ENCODE peak calls at places on chromosomes 16 and 17, in six cellular contexts. W is K562, E is HCT116, N is SK-N-SH, R is GM12878, Y is HepG2. C is an unnamed sample.

GRCh38 chr16:15708096-15708495 is 58.1 kb downstream of the NDE1 start:
- DNase-seq in W (no peak), E (no peak), N (no peak), R (no peak), Y (no peak), C (no peak)

GRCh38 chr16:18932243-18932997 is 6.2 kb upstream of the SMG1 start:
- DNase-seq in W (no peak), E (no peak), N (no peak), R (no peak), Y (peak; percentile 46), C (no peak)

GRCh38 chr17:2369551-2370210 is 31.2 kb downstream of the MNT start:
- DNase-seq in W (no peak), E (no peak), N (peak; percentile 64), R (no peak), Y (no peak), C (no peak)

GRCh38 chr17:68762911-68763310 is 161.7 kb upstream of the FAM20A start:
- DNase-seq in W (no peak), E (no peak), N (no peak), R (no peak), Y (no peak), C (no peak)

GRCh38 chr17:44608732-44609435 is 47.4 kb upstream of the MEIOC start:
- DNase-seq in W (no peak), E (no peak), N (peak; percentile 69), R (no peak), Y (peak; percentile 68), C (peak; percentile 30)

GRCh38 chr16:46947900-46948547 is 25.4 kb downstream of the DNAJA2 start:
- DNase-seq in W (peak; percentile 45), E (peak; percentile 29), N (peak; percentile 65), R (peak; percentile 32), Y (peak; percentile 71), C (peak; percentile 64)

GRCh38 chr17:11990363-11990983 is 6.8 kb downstream of the ZNF18 start:
- DNase-seq in W (no peak), E (no peak), N (no peak), R (no peak), Y (no peak), C (no peak)

GRCh38 chr16:1929105-1929504 is 10.9 kb upstream of the HS3ST6 start:
- DNase-seq in W (peak; percentile 62), E (no peak), N (peak; percentile 87), R (no peak), Y (no peak), C (peak; percentile 22)

GRCh38 chr17:4221899-4222659 is 41.7 kb downstream of the ANKFY1 start:
- DNase-seq in W (no peak), E (no peak), N (no peak), R (no peak), Y (no peak), C (no peak)

GRCh38 chr16:72927199-72928088 is 120.5 kb downstream of the ZFHX3 start:
- DNase-seq in W (no peak), E (no peak), N (peak; percentile 65), R (no peak), Y (peak; percentile 95), C (peak; percentile 69)

GRCh38 chr17:41308251-41308917 is 725 bp downstream of the KRTAP16-1 start:
- DNase-seq in W (no peak), E (no peak), N (no peak), R (peak; percentile 40), Y (no peak), C (no peak)

DNA sequence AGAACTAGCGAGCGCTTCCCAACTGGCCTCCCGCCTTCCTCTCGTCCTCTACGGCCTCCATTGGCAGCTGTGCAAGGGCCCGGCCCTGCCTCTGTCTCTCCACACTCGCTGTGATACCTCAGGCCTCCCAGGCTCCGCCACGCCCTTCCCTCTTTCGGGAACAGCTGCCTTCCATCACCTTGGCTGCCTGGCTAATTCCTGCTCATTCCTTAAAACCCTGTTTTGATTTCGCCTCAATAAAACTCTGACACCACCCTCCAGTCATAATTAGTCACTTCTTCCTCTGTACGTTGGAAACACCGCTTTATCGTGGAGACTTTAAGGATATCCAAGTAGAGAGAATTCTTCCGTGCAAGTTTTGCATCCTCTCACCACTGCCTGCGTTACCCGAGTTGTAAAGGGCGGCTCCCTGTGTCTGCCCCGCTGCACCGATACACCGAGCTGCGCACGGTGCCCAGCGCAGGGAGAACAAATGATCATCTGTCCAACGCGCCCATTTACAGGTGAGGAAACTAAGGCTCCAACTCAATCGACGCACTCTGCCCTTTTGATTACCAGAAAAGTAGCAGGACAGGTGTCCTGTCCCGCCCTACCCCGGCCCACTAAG is 139.6 kb downstream of the SEC14L1 start:
- DNase-seq in W (no peak), E (peak; percentile 68), N (peak; percentile 33), R (no peak), Y (no peak), C (no peak)
- TF ChIP-seq JUND in W (no peak), E (no peak), N (no peak), R (no peak), Y (no peak), C (no peak)

GRCh38 chr16:86405319-86405718 is 105.0 kb upstream of the FOXF1 start:
- DNase-seq in W (no peak), E (no peak), N (no peak), R (no peak), Y (no peak), C (no peak)
- TF ChIP-seq JUND in W (no peak), E (no peak), N (no peak), R (no peak), Y (no peak), C (no peak)

GRCh38 chr16:617855-618254 is 12.9 kb upstream of the WFIKKN1 start:
- DNase-seq in W (no peak), E (no peak), N (no peak), R (no peak), Y (no peak), C (no peak)
- TF ChIP-seq JUND in W (no peak), E (no peak), N (no peak), R (no peak), Y (no peak), C (no peak)

DNA sequence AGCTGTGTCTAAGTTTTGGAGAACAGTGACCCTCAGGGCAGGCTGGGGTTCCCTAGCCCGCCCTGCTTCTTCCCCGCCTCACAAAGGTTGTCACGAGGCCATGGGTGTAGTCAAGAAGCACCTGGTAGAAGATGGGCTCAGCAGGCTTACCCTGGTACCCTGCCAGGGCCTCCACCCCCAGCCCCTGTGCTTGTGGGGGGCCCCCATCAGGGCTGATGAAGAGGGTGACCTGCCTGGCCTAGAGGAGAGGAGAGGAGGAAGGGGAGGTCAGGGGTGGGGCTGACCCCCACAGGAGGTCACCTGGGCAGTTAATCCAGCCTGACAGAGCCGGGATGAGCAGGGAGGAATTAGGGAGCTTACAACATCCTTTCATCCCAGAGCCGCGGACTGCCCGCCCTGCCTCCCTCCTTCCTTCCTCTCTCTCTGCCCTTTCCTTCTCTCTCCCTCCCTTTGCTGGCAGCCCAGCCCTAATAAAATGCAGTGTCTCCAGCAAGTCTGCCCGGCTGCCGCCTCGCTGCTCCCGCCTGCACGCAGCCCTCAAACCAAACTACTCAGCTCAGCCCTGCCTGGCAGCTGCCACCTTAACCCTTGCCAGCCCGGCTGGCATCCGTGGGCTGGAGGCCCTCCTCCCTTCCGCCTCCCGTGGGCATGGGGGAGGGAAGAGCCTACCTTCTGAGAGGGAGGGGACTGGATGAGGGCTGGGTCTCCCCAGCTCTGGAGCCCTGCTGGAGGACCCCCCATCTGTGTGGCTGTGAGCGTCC is 7.2 kb downstream of the DLX3 start:
- DNase-seq in W (no peak), E (no peak), N (peak; percentile 74), R (no peak), Y (no peak), C (peak; percentile 70)
- TF ChIP-seq JUND in W (no peak), E (no peak), N (no peak), R (no peak), Y (no peak), C (no peak)

GRCh38 chr16:80606221-80606766 is 65.5 kb downstream of the DYNLRB2 start:
- DNase-seq in W (no peak), E (no peak), N (no peak), R (no peak), Y (no peak), C (no peak)
- TF ChIP-seq JUND in W (no peak), E (no peak), N (no peak), R (no peak), Y (no peak), C (no peak)

GRCh38 chr16:822909-823297 is 22.4 kb upstream of the GNG13 start:
- DNase-seq in W (no peak), E (no peak), N (no peak), R (no peak), Y (no peak), C (no peak)

GRCh38 chr16:827513-827912 is 27.0 kb upstream of the GNG13 start:
- DNase-seq in W (no peak), E (no peak), N (no peak), R (no peak), Y (no peak), C (no peak)

GRCh38 chr16:824194-824593 is 23.7 kb upstream of the GNG13 start:
- DNase-seq in W (no peak), E (no peak), N (no peak), R (no peak), Y (no peak), C (no peak)

GRCh38 chr16:824601-825000 is 24.1 kb upstream of the GNG13 start:
- DNase-seq in W (no peak), E (no peak), N (no peak), R (no peak), Y (no peak), C (no peak)

DNA sequence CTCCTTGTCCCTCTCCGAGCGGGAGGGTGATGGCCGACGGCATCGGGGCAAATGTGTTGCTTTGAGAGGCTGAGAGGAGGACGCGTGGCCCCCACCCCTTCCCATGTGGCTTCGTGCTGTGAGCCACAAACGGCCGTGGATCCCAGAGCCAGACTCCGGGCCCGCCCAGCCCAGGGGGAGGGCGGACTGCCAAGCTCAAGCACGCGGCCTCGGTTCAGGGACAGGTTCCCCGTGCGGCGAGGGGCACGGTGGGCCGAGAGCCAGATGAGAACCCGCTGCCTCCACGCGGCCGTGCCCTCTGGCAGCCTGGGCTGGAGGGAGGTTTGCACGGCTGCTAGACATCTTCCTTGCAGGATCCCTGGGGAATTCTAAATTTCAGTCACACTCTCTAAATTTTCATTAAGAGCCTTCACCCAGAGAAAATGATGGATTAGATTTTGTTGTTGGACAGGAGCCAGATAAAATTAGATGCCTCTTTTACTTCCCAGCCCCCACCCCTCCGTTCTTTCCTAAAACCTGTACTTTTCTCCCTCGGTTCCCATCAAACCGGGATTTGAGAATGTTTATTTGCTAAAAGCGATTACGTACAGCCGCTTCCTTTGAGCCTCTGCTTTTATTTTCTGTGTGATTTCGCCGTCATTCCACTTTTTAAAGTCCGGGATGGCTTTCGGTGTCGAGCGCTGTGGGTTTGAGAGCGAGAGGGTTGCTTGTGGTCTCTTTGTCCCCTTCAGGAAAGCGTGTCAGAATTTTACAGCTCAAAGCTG is 24.9 kb upstream of the GNG13 start:
- DNase-seq in W (no peak), E (no peak), N (peak; percentile 77), R (no peak), Y (no peak), C (no peak)
- TF ChIP-seq JUND in W (no peak), E (no peak), N (no peak), R (no peak), Y (no peak), C (no peak)

GRCh38 chr16:56713794-56714193 is 16.1 kb upstream of the NUP93 start:
- DNase-seq in W (no peak), E (no peak), N (no peak), R (no peak), Y (no peak), C (no peak)

GRCh38 chr16:56710181-56710737 is 19.7 kb upstream of the NUP93 start:
- DNase-seq in W (no peak), E (no peak), N (no peak), R (no peak), Y (no peak), C (no peak)

GRCh38 chr16:56708821-56709685 is 20.9 kb upstream of the NUP93 start:
- DNase-seq in W (no peak), E (no peak), N (peak; percentile 52), R (no peak), Y (no peak), C (no peak)

GRCh38 chr16:56709686-56710040 is 20.3 kb upstream of the NUP93 start:
- DNase-seq in W (no peak), E (no peak), N (no peak), R (no peak), Y (no peak), C (no peak)

GRCh38 chr16:56711862-56712261 is 18.1 kb upstream of the NUP93 start:
- DNase-seq in W (no peak), E (no peak), N (no peak), R (no peak), Y (no peak), C (no peak)
- TF ChIP-seq JUND in W (no peak), E (no peak), N (no peak), R (no peak), Y (no peak), C (no peak)